ENCODE peak calls at places on chromosomes 16 and 17, in six cellular contexts. R is KBM-7; V is non-pigmented ciliary epithelial cell; Z is NCI-H2029; E is stimulated activated CD4-positive, alpha-beta T cell treated with anti-CD3 and anti-CD28 coated beads, Interleukin-4, amount 100 ng/mL, for 4 hours; F is NCI-H1436. G is an unnamed sample.

GRCh38 chr16:11207646-11208045 is 48.4 kb downstream of the SOCS1 start:
- DNase-seq in E (no peak), R (peak), F (no peak), V (no peak), Z (no peak), G (no peak)

GRCh38 chr17:13321932-13322701 is 279.6 kb downstream of the HS3ST3A1 start:
- DNase-seq in R (no peak), V (no peak), E (no peak), Z (no peak), F (no peak), G (no peak)

GRCh38 chr17:36470499-36470898 is 16.0 kb upstream of the ZNHIT3 start:
- DNase-seq in R (no peak), Z (no peak), F (no peak), E (no peak), V (no peak), G (no peak)

GRCh38 chr16:89347807-89348206 is 130.3 kb downstream of the ZNF778 start:
- DNase-seq in F (no peak), E (no peak), V (no peak), R (no peak), Z (no peak), G (no peak)

GRCh38 chr16:80931985-80932720 is 74.5 kb downstream of the CMC2 start:
- DNase-seq in F (peak), V (no peak), R (no peak), E (peak), Z (no peak), G (peak)

GRCh38 chr16:12295395-12295794 is 318.9 kb downstream of the SNX29 start:
- DNase-seq in Z (no peak), R (no peak), V (no peak), F (no peak), E (no peak), G (no peak)

GRCh38 chr17:50018909-50019308 is 23.9 kb upstream of the DLX3 start:
- DNase-seq in Z (no peak), F (no peak), R (no peak), V (no peak), E (no peak), G (no peak)

GRCh38 chr17:75877752-75878173 is 618 bp downstream of the TRIM47 start:
- DNase-seq in Z (peak), E (peak), F (peak), V (no peak), R (peak), G (peak)

GRCh38 chr17:81961554-81962498 is 839 bp upstream of the NOTUM start:
- DNase-seq in Z (no peak), R (no peak), F (no peak), V (no peak), E (no peak), G (no peak)

GRCh38 chr17:76027159-76027839 is at the start of gene EVPL:
- DNase-seq in E (no peak), Z (no peak), R (no peak), F (no peak), V (no peak), G (peak)

GRCh38 chr16:3187798-3188674 is at the start of gene OR1F1:
- DNase-seq in Z (no peak), E (peak), R (no peak), F (peak), V (no peak), G (no peak)

GRCh38 chr16:11218324-11218962 is 37.6 kb downstream of the SOCS1 start:
- DNase-seq in E (no peak), V (no peak), Z (no peak), F (no peak), R (peak), G (no peak)

GRCh38 chr16:84453061-84453752 is 51.3 kb downstream of the MEAK7 start:
- DNase-seq in F (no peak), V (no peak), R (no peak), E (no peak), Z (no peak), G (no peak)

GRCh38 chr17:68972119-68972704 is 17.0 kb upstream of the ABCA8 start:
- DNase-seq in Z (no peak), V (peak), E (no peak), R (peak), F (peak), G (peak)

GRCh38 chr16:87043273-87044030 is 273.7 kb downstream of the C16orf95 start:
- DNase-seq in E (no peak), Z (no peak), V (no peak), F (no peak), R (no peak), G (no peak)

GRCh38 chr17:30323895-30324319 is 9.9 kb downstream of the TMIGD1 start:
- DNase-seq in F (no peak), R (peak), Z (peak), V (no peak), E (peak), G (no peak)

GRCh38 chr17:33039874-33040273 is 48.2 kb downstream of the SPACA3 start:
- DNase-seq in R (no peak), F (no peak), Z (no peak), E (no peak), V (no peak), G (no peak)

GRCh38 chr17:27315322-27315721 is 21.4 kb downstream of the WSB1 start:
- DNase-seq in Z (peak), V (peak), E (no peak), R (no peak), F (no peak), G (peak)

GRCh38 chr16:88940196-88941050 is 36.6 kb downstream of the CBFA2T3 start:
- DNase-seq in R (peak), Z (no peak), V (no peak), E (no peak), F (no peak), G (no peak)

GRCh38 chr17:12691173-12691572 is 25.5 kb downstream of the MYOCD start:
- DNase-seq in E (no peak), V (no peak), Z (no peak), R (no peak), F (no peak), G (no peak)

GRCh38 chr16:88424536-88425230 is 28.4 kb upstream of the ZFPM1 start:
- DNase-seq in V (no peak), F (no peak), R (no peak), E (no peak), Z (no peak), G (no peak)

GRCh38 chr16:71526111-71526998 is at the start of gene CHST4:
- DNase-seq in Z (no peak), E (no peak), R (peak), F (peak), V (peak), G (peak)

GRCh38 chr17:48374650-48375230 is 55.3 kb downstream of the SKAP1 start:
- DNase-seq in Z (peak), R (peak), E (no peak), V (no peak), F (peak), G (peak)

GRCh38 chr16:83932955-83933673 is 19.9 kb upstream of the OSGIN1 start:
- DNase-seq in E (no peak), R (no peak), Z (no peak), V (no peak), F (no peak), G (no peak)

GRCh38 chr16:2976673-2977072 is 3.6 kb downstream of the PKMYT1 start:
- DNase-seq in E (no peak), Z (no peak), F (no peak), V (no peak), R (no peak), G (no peak)

GRCh38 chr17:72710834-72711233 is 381.7 kb downstream of the SLC39A11 start:
- DNase-seq in E (no peak), Z (no peak), R (no peak), F (no peak), V (no peak), G (no peak)

GRCh38 chr16:10729649-10730048 is 14.0 kb upstream of the NUBP1 start:
- DNase-seq in R (no peak), V (no peak), E (no peak), Z (peak), F (no peak), G (peak)

GRCh38 chr17:16352303-16352837 is 899 bp downstream of the CENPV start:
- DNase-seq in E (peak), Z (peak), R (peak), F (peak), V (no peak), G (peak)

GRCh38 chr17:72005332-72006163 is 115.3 kb upstream of the SOX9 start:
- DNase-seq in V (no peak), F (no peak), E (no peak), R (no peak), Z (no peak), G (no peak)

GRCh38 chr16:12573730-12574383 is 229.8 kb downstream of the CPPED1 start:
- DNase-seq in R (peak), E (peak), Z (peak), V (no peak), F (peak), G (no peak)

GRCh38 chr16:69112285-69113129 is 7.1 kb downstream of the HAS3 start:
- DNase-seq in Z (no peak), F (peak), R (peak), E (peak), V (no peak), G (no peak)

GRCh38 chr16:89020925-89021595 is 44.1 kb upstream of the CBFA2T3 start:
- DNase-seq in Z (no peak), R (no peak), F (no peak), V (no peak), E (no peak), G (no peak)

GRCh38 chr17:70100983-70101382 is 26.0 kb downstream of the KCNJ16 start:
- DNase-seq in Z (no peak), F (no peak), R (no peak), E (no peak), V (no peak), G (no peak)

GRCh38 chr17:350706-351435 is 1.7 kb downstream of the RPH3AL start:
- DNase-seq in E (no peak), V (no peak), R (peak), F (no peak), Z (no peak), G (no peak)

GRCh38 chr17:82687871-82688270 is 10.6 kb downstream of the RAB40B start:
- DNase-seq in F (no peak), Z (no peak), E (no peak), V (no peak), R (no peak), G (no peak)

GRCh38 chr16:11109551-11109950 is 146.5 kb downstream of the SOCS1 start:
- DNase-seq in V (no peak), R (no peak), Z (no peak), E (no peak), F (no peak), G (no peak)

G was measured in NCI-H510A.